ENCODE peak calls at places on chromosomes 13 and 19, in seven cellular contexts. One of them, this sample, is unnamed. For H3K36me3, the result is how much of the 10 kb centered on the place peaks cover.

GRCh38 chr19:710767-711166 is 2.0 kb downstream of the PALM start:
- DNase-seq in GM23338: no peak
- DNase-seq in endothelial cell of umbilical vein: no peak
- DNase-seq in HCT116: no peak
- DNase-seq in K562: no peak
- DNase-seq in H1: no peak
- DNase-seq in GM12878: no peak
- DNase-seq in this sample: no peak

GRCh38 chr13:113916330-113916815 is 52.5 kb upstream of the GAS6 start:
- DNase-seq in GM23338: no peak
- DNase-seq in endothelial cell of umbilical vein: no peak
- DNase-seq in HCT116: no peak
- DNase-seq in K562: no peak
- DNase-seq in H1: no peak
- DNase-seq in GM12878: no peak
- DNase-seq in this sample: no peak

GRCh38 chr19:5804516-5805464 is at the start of gene NRTN:
- DNase-seq in GM23338: peak
- DNase-seq in endothelial cell of umbilical vein: no peak
- DNase-seq in HCT116: no peak
- DNase-seq in K562: peak
- DNase-seq in H1: peak
- DNase-seq in GM12878: no peak
- DNase-seq in this sample: no peak

GRCh38 chr19:54307389-54307788 is 5.6 kb downstream of the LILRA5 start:
- DNase-seq in GM23338: no peak
- DNase-seq in endothelial cell of umbilical vein: no peak
- DNase-seq in HCT116: no peak
- DNase-seq in K562: no peak
- DNase-seq in H1: no peak
- DNase-seq in GM12878: no peak
- DNase-seq in this sample: no peak

GRCh38 chr19:53002479-53002878 is 11.2 kb upstream of the ERVV-1 start:
- DNase-seq in GM23338: peak
- DNase-seq in endothelial cell of umbilical vein: no peak
- DNase-seq in HCT116: no peak
- DNase-seq in K562: no peak
- DNase-seq in H1: no peak
- DNase-seq in GM12878: no peak
- DNase-seq in this sample: no peak

GRCh38 chr19:4794971-4795370 is 3.4 kb downstream of the FEM1A start:
- DNase-seq in GM23338: no peak
- DNase-seq in endothelial cell of umbilical vein: no peak
- DNase-seq in HCT116: no peak
- DNase-seq in K562: peak
- DNase-seq in H1: no peak
- DNase-seq in GM12878: no peak
- DNase-seq in this sample: no peak

GRCh38 chr13:44690376-44690775 is 114.2 kb upstream of the TSC22D1 start:
- DNase-seq in GM23338: no peak
- DNase-seq in endothelial cell of umbilical vein: no peak
- DNase-seq in HCT116: no peak
- DNase-seq in K562: no peak
- DNase-seq in H1: no peak
- DNase-seq in GM12878: no peak
- DNase-seq in this sample: no peak

GRCh38 chr13:101757446-101758039 is 305.1 kb downstream of the ITGBL1 start:
- DNase-seq in GM23338: peak
- DNase-seq in endothelial cell of umbilical vein: peak
- DNase-seq in HCT116: no peak
- DNase-seq in K562: no peak
- DNase-seq in H1: no peak
- DNase-seq in GM12878: no peak
- DNase-seq in this sample: peak

GRCh38 chr19:2087621-2088100 is 8.5 kb downstream of the MOB3A start:
- DNase-seq in GM23338: no peak
- DNase-seq in endothelial cell of umbilical vein: no peak
- DNase-seq in HCT116: no peak
- DNase-seq in K562: no peak
- DNase-seq in H1: no peak
- DNase-seq in GM12878: peak
- DNase-seq in this sample: no peak

GRCh38 chr13:89982406-89983085 is 1364.9 kb upstream of the MIR17HG start:
- DNase-seq in GM23338: no peak
- DNase-seq in endothelial cell of umbilical vein: no peak
- DNase-seq in HCT116: no peak
- DNase-seq in K562: no peak
- DNase-seq in H1: no peak
- DNase-seq in GM12878: no peak
- DNase-seq in this sample: peak

GRCh38 chr19:1489463-1489971 is 633 bp downstream of the PCSK4 start:
- DNase-seq in GM23338: no peak
- DNase-seq in endothelial cell of umbilical vein: no peak
- DNase-seq in HCT116: no peak
- DNase-seq in K562: no peak
- DNase-seq in H1: no peak
- DNase-seq in GM12878: no peak
- DNase-seq in this sample: no peak

GRCh38 chr13:44050450-44051063 is 170.9 kb downstream of the LACC1 start:
- DNase-seq in GM23338: peak
- DNase-seq in endothelial cell of umbilical vein: peak
- DNase-seq in HCT116: peak
- DNase-seq in K562: peak
- DNase-seq in H1: no peak
- DNase-seq in GM12878: no peak
- DNase-seq in this sample: no peak

GRCh38 chr13:85590231-85590931 is 208.8 kb downstream of the SLITRK6 start:
- DNase-seq in GM23338: no peak
- DNase-seq in endothelial cell of umbilical vein: no peak
- DNase-seq in HCT116: no peak
- DNase-seq in K562: no peak
- DNase-seq in H1: no peak
- DNase-seq in GM12878: no peak
- DNase-seq in this sample: no peak

GRCh38 chr19:19385900-19386339 is 19.6 kb upstream of the GATAD2A start:
- DNase-seq in GM23338: peak
- DNase-seq in endothelial cell of umbilical vein: peak
- DNase-seq in HCT116: no peak
- DNase-seq in K562: no peak
- DNase-seq in H1: peak
- DNase-seq in GM12878: no peak
- DNase-seq in this sample: no peak

GRCh38 chr19:17752865-17753639 is 1.8 kb downstream of the FCHO1 start:
- DNase-seq in GM23338: no peak
- DNase-seq in endothelial cell of umbilical vein: no peak
- DNase-seq in HCT116: no peak
- DNase-seq in K562: no peak
- DNase-seq in H1: no peak
- DNase-seq in GM12878: no peak
- DNase-seq in this sample: no peak

GRCh38 chr19:7115721-7116120 is 46.2 kb downstream of the ZNF557 start:
- DNase-seq in GM23338: no peak
- DNase-seq in endothelial cell of umbilical vein: no peak
- DNase-seq in HCT116: no peak
- DNase-seq in K562: no peak
- DNase-seq in H1: no peak
- DNase-seq in GM12878: no peak
- DNase-seq in this sample: no peak

GRCh38 chr19:29370276-29370675 is 155.5 kb upstream of the VSTM2B start:
- DNase-seq in GM23338: no peak
- DNase-seq in endothelial cell of umbilical vein: no peak
- DNase-seq in HCT116: no peak
- DNase-seq in K562: no peak
- DNase-seq in H1: no peak
- DNase-seq in GM12878: no peak
- DNase-seq in this sample: no peak

GRCh38 chr19:44817725-44818469 is 9.0 kb downstream of the BCAM start:
- DNase-seq in GM23338: no peak
- DNase-seq in endothelial cell of umbilical vein: no peak
- DNase-seq in HCT116: no peak
- DNase-seq in K562: peak
- DNase-seq in H1: no peak
- DNase-seq in GM12878: no peak
- DNase-seq in this sample: no peak

GRCh38 chr19:38674388-38675133 is 27.1 kb downstream of the ACTN4 start:
- DNase-seq in GM23338: no peak
- DNase-seq in endothelial cell of umbilical vein: no peak
- DNase-seq in HCT116: no peak
- DNase-seq in K562: peak
- DNase-seq in H1: no peak
- DNase-seq in GM12878: no peak
- DNase-seq in this sample: no peak

GRCh38 chr13:112346173-112346898 is 29.8 kb upstream of the SPACA7 start:
- DNase-seq in GM23338: peak
- DNase-seq in endothelial cell of umbilical vein: no peak
- DNase-seq in HCT116: peak
- DNase-seq in K562: no peak
- DNase-seq in H1: peak
- DNase-seq in GM12878: no peak
- DNase-seq in this sample: peak

GRCh38 chr19:35123573-35123972 is 8.0 kb downstream of the FXYD3 start:
- DNase-seq in GM23338: no peak
- DNase-seq in endothelial cell of umbilical vein: no peak
- DNase-seq in HCT116: no peak
- DNase-seq in K562: no peak
- DNase-seq in H1: no peak
- DNase-seq in GM12878: no peak
- DNase-seq in this sample: no peak

GRCh38 chr13:30847697-30848307 is 58.3 kb upstream of the MEDAG start:
- DNase-seq in GM23338: no peak
- DNase-seq in endothelial cell of umbilical vein: no peak
- DNase-seq in HCT116: no peak
- DNase-seq in K562: no peak
- DNase-seq in H1: no peak
- DNase-seq in GM12878: peak
- DNase-seq in this sample: peak

GRCh38 chr13:45838171-45838745 is 13.3 kb downstream of the SIAH3 start:
- DNase-seq in GM23338: peak
- DNase-seq in endothelial cell of umbilical vein: no peak
- DNase-seq in HCT116: no peak
- DNase-seq in K562: no peak
- DNase-seq in H1: no peak
- DNase-seq in GM12878: no peak
- DNase-seq in this sample: peak

GRCh38 chr19:4977299-4978174 is 8.6 kb downstream of the KDM4B start:
- DNase-seq in GM23338: no peak
- DNase-seq in endothelial cell of umbilical vein: no peak
- DNase-seq in HCT116: no peak
- DNase-seq in K562: no peak
- DNase-seq in H1: no peak
- DNase-seq in GM12878: no peak
- DNase-seq in this sample: no peak

GRCh38 chr19:35257113-35257461 is 8.3 kb downstream of the LSR start:
- DNase-seq in GM23338: no peak
- DNase-seq in endothelial cell of umbilical vein: no peak
- DNase-seq in HCT116: no peak
- DNase-seq in K562: no peak
- DNase-seq in H1: no peak
- DNase-seq in GM12878: no peak
- DNase-seq in this sample: no peak

GRCh38 chr19:38455031-38455430 is 21.5 kb downstream of the RYR1 start:
- DNase-seq in GM23338: peak
- DNase-seq in endothelial cell of umbilical vein: no peak
- DNase-seq in HCT116: no peak
- DNase-seq in K562: no peak
- DNase-seq in H1: no peak
- DNase-seq in GM12878: no peak
- DNase-seq in this sample: no peak

DNA sequence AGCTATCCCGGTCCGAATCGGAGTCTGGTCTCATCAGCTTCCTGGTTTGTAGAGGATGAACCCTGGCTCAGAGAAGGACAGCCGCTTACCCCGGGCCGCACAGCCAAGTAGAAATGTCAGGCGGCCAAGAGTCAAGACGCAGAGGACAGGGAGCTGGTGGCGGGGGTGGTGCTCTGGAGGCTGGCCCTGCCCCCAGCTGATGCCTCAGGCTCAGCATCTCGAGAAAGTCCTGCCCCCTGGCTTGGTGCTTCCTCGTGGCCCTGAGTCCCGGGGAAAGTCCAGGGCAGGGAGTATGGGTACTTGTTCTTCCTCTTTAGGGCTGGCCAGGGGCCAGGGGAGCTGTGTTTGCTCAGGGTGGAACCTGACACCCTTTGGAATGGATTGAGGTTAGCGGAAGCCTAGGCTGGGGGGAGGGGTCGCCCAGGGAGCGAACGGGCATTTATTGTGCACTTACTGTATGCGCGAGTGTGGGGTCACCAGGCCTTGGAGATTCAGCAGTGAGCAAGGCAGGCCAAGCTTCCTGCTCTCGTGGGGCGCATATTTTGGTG is 2.2 kb downstream of the TJP3 start:
- DNase-seq in GM23338: peak
- DNase-seq in endothelial cell of umbilical vein: no peak
- DNase-seq in HCT116: peak
- DNase-seq in K562: peak
- DNase-seq in H1: peak
- DNase-seq in GM12878: no peak
- DNase-seq in this sample: no peak
- TF ChIP-seq POLR2AphosphoS5 in GM23338: no peak
- TF ChIP-seq POLR2AphosphoS5 in endothelial cell of umbilical vein: no peak
- TF ChIP-seq POLR2AphosphoS5 in HCT116: peak
- TF ChIP-seq POLR2AphosphoS5 in K562: no peak
- TF ChIP-seq POLR2AphosphoS5 in H1: no peak
- TF ChIP-seq POLR2AphosphoS5 in GM12878: no peak
- TF ChIP-seq POLR2AphosphoS5 in this sample: no peak

GRCh38 chr13:111295896-111296295 is 24.5 kb upstream of the TEX29 start:
- DNase-seq in GM23338: no peak
- DNase-seq in endothelial cell of umbilical vein: no peak
- DNase-seq in HCT116: no peak
- DNase-seq in K562: no peak
- DNase-seq in H1: no peak
- DNase-seq in GM12878: no peak
- DNase-seq in this sample: no peak
- H3K36me3 ChIP-seq in GM23338: under half
- H3K36me3 ChIP-seq in endothelial cell of umbilical vein: under half
- H3K36me3 ChIP-seq in HCT116: under half
- H3K36me3 ChIP-seq in K562: under half
- H3K36me3 ChIP-seq in H1: under half
- H3K36me3 ChIP-seq in GM12878: under half
- H3K36me3 ChIP-seq in this sample: under half

GRCh38 chr13:24271611-24272451 is 37.5 kb upstream of the C1QTNF9 start:
- DNase-seq in GM23338: no peak
- DNase-seq in endothelial cell of umbilical vein: peak
- DNase-seq in HCT116: no peak
- DNase-seq in K562: no peak
- DNase-seq in H1: no peak
- DNase-seq in GM12878: peak
- DNase-seq in this sample: no peak
- TF ChIP-seq EZH2 in GM23338: no peak
- TF ChIP-seq EZH2 in endothelial cell of umbilical vein: no peak
- TF ChIP-seq EZH2 in HCT116: no peak
- TF ChIP-seq EZH2 in K562: no peak
- TF ChIP-seq EZH2 in H1: no peak
- TF ChIP-seq EZH2 in GM12878: no peak
- TF ChIP-seq EZH2 in this sample: no peak

DNA sequence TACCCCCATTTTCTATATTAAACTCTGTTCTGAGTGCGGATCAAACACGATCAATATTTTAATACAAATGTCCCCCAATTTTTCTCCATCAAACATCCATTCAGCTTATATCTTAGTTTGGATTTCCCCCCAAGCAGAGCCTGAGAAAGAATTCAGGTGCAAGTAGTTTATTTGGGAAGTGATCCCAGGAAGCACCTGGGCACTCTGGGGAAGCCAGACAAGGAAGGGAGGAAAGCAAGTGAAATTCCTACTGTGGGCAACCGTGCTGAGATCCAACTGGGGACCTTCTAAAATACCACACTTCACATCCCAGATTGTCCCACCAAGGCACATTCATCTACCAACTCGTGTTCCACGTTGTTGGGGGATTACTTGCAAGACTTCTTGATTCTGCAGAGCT is 323.4 kb upstream of the NBEA start:
- DNase-seq in GM23338: no peak
- DNase-seq in endothelial cell of umbilical vein: no peak
- DNase-seq in HCT116: no peak
- DNase-seq in K562: no peak
- DNase-seq in H1: no peak
- DNase-seq in GM12878: no peak
- DNase-seq in this sample: no peak
- TF ChIP-seq POLR2AphosphoS5 in GM23338: no peak
- TF ChIP-seq POLR2AphosphoS5 in endothelial cell of umbilical vein: no peak
- TF ChIP-seq POLR2AphosphoS5 in HCT116: no peak
- TF ChIP-seq POLR2AphosphoS5 in K562: no peak
- TF ChIP-seq POLR2AphosphoS5 in H1: no peak
- TF ChIP-seq POLR2AphosphoS5 in GM12878: no peak
- TF ChIP-seq POLR2AphosphoS5 in this sample: no peak